ENCODE peak calls at places on chromosomes 2 and 18, in nine cellular contexts. U is stimulated activated CD8-positive, alpha-beta memory T cell treated with anti-CD3 and anti-CD28 coated beads, Interleukin-12 subunit alpha, Interleukin-12 subunit beta, amount 100 ng/mL, for 1 hour; W is fibroblast of mammary gland; B is breast epithelium; C is A673; S is stromal cell of bone marrow; A is NB4; T is Caco-2; H is colonic mucosa. O is an unnamed sample.

GRCh38 chr2:148184967-148185366 is 164.1 kb downstream of the MBD5 start:
- DNase-seq in U (no peak), W (no peak), A (peak; percentile 20), B (no peak), T (no peak), C (no peak), S (no peak), H (no peak), O (no peak)

GRCh38 chr2:201854221-201854801 is 48.0 kb downstream of the CDK15 start:
- DNase-seq in T (no peak), C (peak; percentile 13), U (no peak), W (peak; percentile 98), B (no peak), S (peak; percentile 92), A (no peak), H (no peak), O (peak; percentile 88)

GRCh38 chr18:78770149-78771139 is 209.2 kb upstream of the SALL3 start:
- DNase-seq in U (no peak), S (no peak), T (no peak), B (no peak), A (no peak), W (no peak), H (no peak), C (no peak), O (no peak)

GRCh38 chr2:37615808-37616673 is 55.4 kb downstream of the CDC42EP3 start:
- DNase-seq in S (no peak), A (peak; percentile 51), W (no peak), B (no peak), T (no peak), C (no peak), H (peak; percentile 47), U (peak; percentile 47), O (no peak)

GRCh38 chr18:79329786-79330185 is 65.9 kb upstream of the NFATC1 start:
- DNase-seq in B (no peak), H (no peak), C (no peak), U (no peak), A (no peak), S (no peak), W (no peak), T (no peak), O (no peak)

GRCh38 chr2:218997730-218998129 is 4.5 kb upstream of the CRYBA2 start:
- DNase-seq in W (no peak), U (no peak), B (no peak), T (no peak), C (no peak), H (no peak), S (no peak), A (no peak), O (no peak)

GRCh38 chr2:227479865-227480475 is 8.0 kb downstream of the AGFG1 start:
- DNase-seq in S (peak; percentile 38), U (no peak), H (no peak), C (peak; percentile 81), A (peak; percentile 66), B (no peak), T (no peak), W (peak; percentile 69), O (peak; percentile 24)

GRCh38 chr2:151102196-151102692 is 159.4 kb downstream of the RBM43 start:
- DNase-seq in A (no peak), C (no peak), B (no peak), U (no peak), W (no peak), T (no peak), S (no peak), H (no peak), O (no peak)

GRCh38 chr2:48943436-48943835 is 187.9 kb upstream of the LHCGR start:
- DNase-seq in W (no peak), T (no peak), S (peak; percentile 19), C (no peak), B (no peak), U (no peak), A (no peak), H (no peak), O (no peak)

GRCh38 chr2:38997784-38998183 is 108.1 kb downstream of the ARHGEF33 start:
- DNase-seq in H (no peak), B (no peak), S (peak; percentile 98), C (peak; percentile 86), U (no peak), T (no peak), W (peak; percentile 98), A (peak; percentile 7), O (peak; percentile 83)

GRCh38 chr2:170221317-170222288 is 43.7 kb downstream of the MYO3B start:
- DNase-seq in B (no peak), W (peak; percentile 43), T (no peak), S (no peak), A (no peak), C (peak; percentile 80), U (no peak), H (no peak), O (peak; percentile 18)

GRCh38 chr2:58764321-58765099 is 523.4 kb upstream of the FANCL start:
- DNase-seq in W (no peak), U (no peak), T (no peak), B (no peak), H (no peak), A (no peak), C (no peak), S (no peak), O (no peak)

GRCh38 chr2:16272038-16272788 is 331.9 kb downstream of the MYCN start:
- DNase-seq in S (no peak), U (no peak), H (no peak), W (no peak), T (no peak), B (no peak), A (no peak), C (no peak), O (no peak)

GRCh38 chr2:186484062-186484735 is 1.9 kb upstream of the ZC3H15 start:
- DNase-seq in A (peak; percentile 48), H (peak; percentile 22), S (no peak), U (no peak), B (no peak), W (no peak), T (no peak), C (no peak), O (no peak)

GRCh38 chr2:4518596-4518995 is 815.2 kb downstream of the DCDC2C start:
- DNase-seq in T (no peak), U (no peak), B (no peak), W (no peak), H (no peak), C (no peak), A (no peak), S (no peak), O (no peak)

GRCh38 chr2:232008907-232009638 is 47.6 kb downstream of the DIS3L2 start:
- DNase-seq in S (no peak), A (no peak), U (no peak), C (no peak), T (no peak), H (no peak), B (no peak), W (peak; percentile 65), O (no peak)

O was measured in fibroblast of the conjunctiva.